ENCODE peak calls at places on chromosomes 4 and X, in eight cellular contexts. Z, M, Q, I, J, B, D and E are unnamed samples.

GRCh38 chr4:15749001-15749400 is 29.1 kb upstream of the CD38 start:
- DNase-seq in Z (no peak), M (no peak), Q (no peak), I (no peak), J (no peak), B (no peak), D (no peak), E (no peak)

GRCh38 chrX:114611018-114611619 is 27.2 kb downstream of the HTR2C start:
- DNase-seq in Z (peak; percentile 17), M (peak; percentile 65), Q (peak; percentile 14), I (peak; percentile 69), J (no peak), B (no peak), D (no peak), E (peak; percentile 6)

GRCh38 chrX:41973208-41973607 is 49.9 kb upstream of the CASK start:
- DNase-seq in Z (no peak), M (no peak), Q (no peak), I (no peak), J (no peak), B (no peak), D (no peak), E (no peak)

GRCh38 chrX:43860646-43861370 is 21.4 kb downstream of the MAOB start:
- DNase-seq in Z (peak; percentile 51), M (peak; percentile 77), Q (no peak), I (peak; percentile 7), J (no peak), B (no peak), D (no peak), E (no peak)

GRCh38 chr4:61359301-61359700 is 159.2 kb downstream of the ADGRL3 start:
- DNase-seq in Z (no peak), M (no peak), Q (no peak), I (no peak), J (no peak), B (no peak), D (no peak), E (no peak)

GRCh38 chrX:119004920-119005524 is 30.6 kb downstream of the LONRF3 start:
- DNase-seq in Z (peak; percentile 14), M (peak; percentile 62), Q (peak; percentile 57), I (peak; percentile 41), J (no peak), B (peak; percentile 72), D (no peak), E (peak; percentile 39)

GRCh38 chr4:136650541-136651277 is 881.6 kb downstream of the PCDH18 start:
- DNase-seq in Z (peak; percentile 8), M (peak; percentile 55), Q (no peak), I (no peak), J (no peak), B (no peak), D (no peak), E (no peak)

GRCh38 chr4:173424899-173425805 is 26.2 kb upstream of the SCRG1 start:
- DNase-seq in Z (no peak), M (peak; percentile 20), Q (no peak), I (peak; percentile 89), J (no peak), B (no peak), D (peak; percentile 31), E (no peak)

GRCh38 chrX:145213504-145213903 is 33.8 kb upstream of the SPANXN1 start:
- DNase-seq in Z (peak; percentile 3), M (peak; percentile 57), Q (no peak), I (no peak), J (no peak), B (no peak), D (no peak), E (no peak)

GRCh38 chr4:155643087-155643486 is 23.6 kb upstream of the GUCY1A1 start:
- DNase-seq in Z (no peak), M (no peak), Q (no peak), I (no peak), J (no peak), B (no peak), D (no peak), E (no peak)

GRCh38 chr4:24578364-24578763 is 6.0 kb downstream of the DHX15 start:
- DNase-seq in Z (no peak), M (no peak), Q (no peak), I (no peak), J (no peak), B (no peak), D (no peak), E (no peak)

GRCh38 chrX:21730011-21730410 is 27.9 kb downstream of the SMPX start:
- DNase-seq in Z (no peak), M (no peak), Q (no peak), I (peak; percentile 33), J (no peak), B (no peak), D (no peak), E (no peak)

GRCh38 chrX:45860450-45860849 is 659.8 kb upstream of the DIPK2B start:
- DNase-seq in Z (no peak), M (no peak), Q (no peak), I (no peak), J (no peak), B (no peak), D (no peak), E (no peak)

GRCh38 chrX:45862801-45863200 is 662.1 kb upstream of the DIPK2B start:
- DNase-seq in Z (no peak), M (no peak), Q (no peak), I (no peak), J (no peak), B (no peak), D (no peak), E (no peak)

GRCh38 chrX:45859407-45859806 is 658.7 kb upstream of the DIPK2B start:
- DNase-seq in Z (no peak), M (no peak), Q (no peak), I (no peak), J (no peak), B (no peak), D (no peak), E (no peak)
- TF ChIP-seq CTCF in Z (no peak), M (no peak), Q (no peak), I (no peak), J (no peak), B (no peak), D (no peak), E (no peak)

DNA sequence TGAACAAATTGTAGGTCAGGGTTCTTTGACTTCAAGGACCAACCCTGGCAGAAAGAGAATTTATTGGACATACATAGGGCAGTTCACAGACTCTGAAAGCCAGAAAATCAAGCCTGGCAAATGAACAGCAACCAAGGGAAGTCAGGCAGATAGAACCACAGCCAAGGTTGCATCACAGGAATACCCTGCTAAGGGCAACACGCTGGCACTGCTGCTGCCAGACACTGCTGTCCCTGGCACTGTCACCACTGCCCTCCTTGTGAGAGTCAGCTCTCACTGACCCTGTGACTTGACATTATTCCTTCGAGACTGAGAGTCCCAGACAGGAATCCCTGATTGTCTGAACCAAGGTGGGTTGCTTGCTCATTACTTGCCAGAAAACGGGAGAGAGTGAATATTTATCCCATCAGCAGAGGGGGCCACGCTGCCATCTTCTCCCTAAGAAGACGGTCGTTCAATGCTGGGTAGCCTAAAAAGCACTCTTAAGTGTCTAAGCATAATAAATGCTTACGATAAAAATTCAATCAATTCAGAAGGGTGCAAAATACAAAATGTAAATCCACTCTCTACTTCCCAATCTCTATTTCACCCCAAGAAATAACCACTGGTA is 23.2 kb upstream of the PTTG2 start:
- DNase-seq in Z (no peak), M (no peak), Q (no peak), I (no peak), J (no peak), B (peak; percentile 85), D (no peak), E (no peak)
- TF ChIP-seq CTCF in Z (no peak), M (no peak), Q (no peak), I (no peak), J (no peak), B (no peak), D (peak; percentile 8), E (no peak)

DNA sequence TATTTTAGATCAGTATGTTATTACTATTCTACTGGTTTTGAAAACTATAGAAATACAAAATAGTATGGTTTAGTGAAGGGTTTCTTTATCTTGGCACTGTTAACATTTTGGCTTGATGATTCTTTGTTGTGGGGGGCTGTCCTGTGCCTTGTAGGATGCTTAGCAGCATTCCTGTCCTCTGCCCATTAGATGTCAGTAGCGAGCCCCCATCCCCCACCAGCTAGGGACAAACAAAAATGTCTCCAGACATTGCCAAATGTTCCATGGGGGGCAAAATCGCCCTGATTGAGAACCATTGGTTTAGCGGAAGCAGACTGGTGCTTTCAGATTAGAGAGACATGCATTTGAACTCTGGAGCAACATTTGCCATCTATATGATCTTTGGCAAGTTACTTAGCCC is 23.3 kb downstream of the SPARCL1 start:
- DNase-seq in Z (no peak), M (no peak), Q (no peak), I (no peak), J (no peak), B (no peak), D (no peak), E (no peak)
- TF ChIP-seq CTCF in Z (no peak), M (peak; percentile 35), Q (no peak), I (no peak), J (no peak), B (no peak), D (no peak), E (peak; percentile 11)

GRCh38 chr4:85246055-85246454 is 228.9 kb upstream of the ARHGAP24 start:
- DNase-seq in Z (no peak), M (no peak), Q (no peak), I (no peak), J (no peak), B (no peak), D (no peak), E (no peak)

GRCh38 chr4:85244638-85245037 is 230.3 kb upstream of the ARHGAP24 start:
- DNase-seq in Z (no peak), M (peak; percentile 9), Q (no peak), I (no peak), J (no peak), B (no peak), D (no peak), E (no peak)

GRCh38 chr4:85243857-85244256 is 231.1 kb upstream of the ARHGAP24 start:
- DNase-seq in Z (peak; percentile 2), M (peak; percentile 3), Q (no peak), I (no peak), J (no peak), B (no peak), D (no peak), E (no peak)
- TF ChIP-seq CTCF in Z (no peak), M (no peak), Q (no peak), I (no peak), J (peak; percentile 33), B (no peak), D (peak; percentile 15), E (no peak)

DNA sequence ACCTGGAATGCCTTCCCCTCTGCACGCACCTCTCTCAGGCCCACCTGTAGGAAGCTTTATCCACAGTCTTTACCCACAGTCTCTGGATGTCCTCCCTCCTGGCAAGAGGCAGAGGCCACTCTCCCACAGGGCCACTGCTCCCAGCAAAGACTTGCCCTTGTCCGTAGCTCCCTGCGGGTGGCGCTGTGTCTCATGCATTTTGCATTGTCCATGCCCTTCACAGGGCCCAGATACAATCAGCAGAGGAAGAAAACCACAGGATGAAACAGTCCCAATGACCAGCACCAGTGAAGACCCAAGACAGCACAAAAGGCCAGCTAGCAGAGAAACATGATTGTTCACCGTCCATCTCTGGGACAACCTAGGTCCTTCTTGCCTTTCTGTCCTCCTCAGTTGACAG is 2.1 kb upstream of the NSG1 start:
- DNase-seq in Z (peak; percentile 37), M (peak; percentile 16), Q (peak; percentile 72), I (no peak), J (no peak), B (peak; percentile 30), D (no peak), E (no peak)
- TF ChIP-seq CTCF in Z (peak; percentile 58), M (peak; percentile 55), Q (peak; percentile 43), I (no peak), J (peak; percentile 81), B (no peak), D (peak; percentile 17), E (no peak)